ENCODE peak calls at places on chromosomes 7 and 10, in seven cellular contexts. X is stimulated activated CD4-positive, alpha-beta T cell treated with anti-CD3 and anti-CD28 coated beads, Interleukin-1b, Interleukin-23, amount 100 ng/mL, for 4 hours; T is kidney; Z is GM10248; Y is iPS-NIHi11; C is stimulated activated naive CD8-positive, alpha-beta T cell treated with anti-CD3 and anti-CD28 coated beads, Interleukin-15, Interleukin-2, amounts not matched to agents 100 U/mL and 50 U/mL, for 24 hours; W is fibroblast of pulmonary artery. D is an unnamed sample.
A peak's percentile ranks its signal among the peaks of the same experiment; 100 is the strongest.

GRCh38 chr7:44980393-44981034 is 1.7 kb upstream of the MYO1G start:
- DNase-seq in X (no peak), T (peak; percentile 70), Z (peak; percentile 66), Y (no peak), C (peak; percentile 87), W (peak; percentile 50), D (peak; percentile 54)

GRCh38 chr10:115052216-115052615 is 40.9 kb upstream of the ATRNL1 start:
- DNase-seq in X (no peak), T (no peak), Z (no peak), Y (no peak), C (no peak), W (no peak), D (no peak)

GRCh38 chr10:34794835-34795234 is 20.3 kb downstream of the PARD3 start:
- DNase-seq in X (no peak), T (no peak), Z (no peak), Y (no peak), C (no peak), W (no peak), D (no peak)

GRCh38 chr7:29190349-29191045 is 4.1 kb upstream of the CHN2 start:
- DNase-seq in X (no peak), T (no peak), Z (no peak), Y (no peak), C (no peak), W (no peak), D (no peak)

GRCh38 chr10:109591631-109592030 is 331.7 kb downstream of the XPNPEP1 start:
- DNase-seq in X (no peak), T (no peak), Z (no peak), Y (no peak), C (no peak), W (no peak), D (no peak)

GRCh38 chr7:925601-926000 is 28.9 kb downstream of the ADAP1 start:
- DNase-seq in X (no peak), T (peak; percentile 79), Z (no peak), Y (no peak), C (peak; percentile 90), W (no peak), D (no peak)

GRCh38 chr10:72567884-72568283 is 58.0 kb downstream of the MICU1 start:
- DNase-seq in X (no peak), T (no peak), Z (peak; percentile 27), Y (peak; percentile 48), C (no peak), W (peak; percentile 14), D (no peak)

GRCh38 chr7:116807011-116807560 is 55.3 kb upstream of the CAPZA2 start:
- DNase-seq in X (no peak), T (no peak), Z (no peak), Y (no peak), C (no peak), W (no peak), D (no peak)

GRCh38 chr7:31796375-31796774 is 109.4 kb downstream of the PPP1R17 start:
- DNase-seq in X (no peak), T (no peak), Z (no peak), Y (no peak), C (no peak), W (no peak), D (no peak)

GRCh38 chr10:119973261-119973660 is 80.7 kb downstream of the SEC23IP start:
- DNase-seq in X (no peak), T (no peak), Z (no peak), Y (no peak), C (no peak), W (peak; percentile 2), D (no peak)

GRCh38 chr7:142811154-142811737 is 40.5 kb downstream of the PRSS2 start:
- DNase-seq in X (no peak), T (no peak), Z (no peak), Y (peak; percentile 67), C (no peak), W (peak; percentile 59), D (no peak)

GRCh38 chr10:113665806-113666354 is 2.0 kb upstream of the NRAP start:
- DNase-seq in X (no peak), T (no peak), Z (no peak), Y (peak; percentile 59), C (no peak), W (peak; percentile 83), D (no peak)

GRCh38 chr7:20030915-20031362 is 186.2 kb downstream of the MACC1 start:
- DNase-seq in X (no peak), T (no peak), Z (no peak), Y (no peak), C (no peak), W (peak; percentile 15), D (no peak)

GRCh38 chr7:91165846-91166230 is 98.4 kb upstream of the FZD1 start:
- DNase-seq in X (no peak), T (no peak), Z (no peak), Y (no peak), C (no peak), W (no peak), D (no peak)

GRCh38 chr10:6729071-6729773 is 149.1 kb upstream of the PRKCQ start:
- DNase-seq in X (no peak), T (no peak), Z (no peak), Y (no peak), C (no peak), W (peak; percentile 35), D (no peak)

GRCh38 chr10:29353887-29354561 is 65.2 kb downstream of the LYZL1 start:
- DNase-seq in X (no peak), T (no peak), Z (no peak), Y (no peak), C (no peak), W (no peak), D (no peak)

GRCh38 chr10:24382596-24382978 is 173.6 kb downstream of the KIAA1217 start:
- DNase-seq in X (no peak), T (no peak), Z (no peak), Y (no peak), C (peak; percentile 6), W (no peak), D (no peak)

GRCh38 chr10:86371691-86372090 is 5.1 kb upstream of the GRID1 start:
- DNase-seq in X (no peak), T (no peak), Z (no peak), Y (no peak), C (no peak), W (no peak), D (no peak)

GRCh38 chr10:75726522-75727493 is 295.4 kb downstream of the LRMDA start:
- DNase-seq in X (no peak), T (no peak), Z (no peak), Y (no peak), C (no peak), W (no peak), D (no peak)

GRCh38 chr10:78331391-78331922 is 297.8 kb downstream of the RPS24 start:
- DNase-seq in X (no peak), T (no peak), Z (no peak), Y (no peak), C (no peak), W (peak; percentile 42), D (no peak)

GRCh38 chr10:5681930-5682329 is 2.7 kb upstream of the TASOR2 start:
- DNase-seq in X (no peak), T (no peak), Z (no peak), Y (no peak), C (no peak), W (no peak), D (no peak)

GRCh38 chr7:43362652-43363428 is 220.1 kb upstream of the STK17A start:
- DNase-seq in X (no peak), T (peak; percentile 73), Z (no peak), Y (peak; percentile 20), C (no peak), W (peak; percentile 36), D (no peak)

GRCh38 chr10:3759397-3759796 is 25.6 kb downstream of the KLF6 start:
- DNase-seq in X (no peak), T (no peak), Z (no peak), Y (no peak), C (no peak), W (no peak), D (no peak)

GRCh38 chr7:151925446-151926335 is 30.6 kb upstream of the GALNTL5 start:
- DNase-seq in X (no peak), T (peak; percentile 82), Z (peak; percentile 33), Y (no peak), C (no peak), W (no peak), D (no peak)

D was measured in T-helper 9 cell.